ENCODE peak calls at places on chromosomes 12 and 14, in six cellular contexts. U is stomach, T is Caco-2, J is astrocyte, E is left ventricle myocardium inferior, P is tibial nerve. F is an unnamed sample.

GRCh38 chr14:76778546-76779215 is 17.4 kb downstream of the VASH1 start:
- DNase-seq in U (no peak), T (no peak), J (no peak), E (no peak), P (no peak), F (no peak)

GRCh38 chr14:29321646-29322045 is 555.1 kb downstream of the FOXG1 start:
- DNase-seq in U (no peak), T (no peak), J (peak; percentile 87), E (no peak), P (no peak), F (no peak)

GRCh38 chr12:110907583-110907982 is 12.8 kb downstream of the MYL2 start:
- DNase-seq in U (no peak), T (no peak), J (no peak), E (no peak), P (no peak), F (peak; percentile 50)

GRCh38 chr14:71626281-71626835 is 305.9 kb upstream of the RGS6 start:
- DNase-seq in U (no peak), T (no peak), J (no peak), E (no peak), P (no peak), F (no peak)

GRCh38 chr12:69284131-69284530 is 44.8 kb downstream of the CPSF6 start:
- DNase-seq in U (peak; percentile 70), T (no peak), J (peak; percentile 56), E (peak; percentile 81), P (peak; percentile 38), F (peak; percentile 81)

GRCh38 chr12:27822076-27822712 is 42.2 kb upstream of the MANSC4 start:
- DNase-seq in U (no peak), T (no peak), J (peak; percentile 94), E (no peak), P (no peak), F (no peak)

GRCh38 chr12:72189266-72189665 is 82.9 kb upstream of the TRHDE start:
- DNase-seq in U (no peak), T (no peak), J (no peak), E (no peak), P (no peak), F (no peak)

GRCh38 chr14:65210827-65211192 is 108.5 kb upstream of the MAX start:
- DNase-seq in U (no peak), T (no peak), J (no peak), E (no peak), P (no peak), F (no peak)

GRCh38 chr14:55388160-55388559 is 23.5 kb downstream of the ATG14 start:
- DNase-seq in U (no peak), T (no peak), J (peak; percentile 89), E (no peak), P (no peak), F (no peak)

GRCh38 chr14:93953739-93954515 is 22.4 kb downstream of the ASB2 start:
- DNase-seq in U (no peak), T (no peak), J (no peak), E (no peak), P (no peak), F (peak; percentile 40)

GRCh38 chr12:51377099-51377984 is 13.9 kb downstream of the GALNT6 start:
- DNase-seq in U (no peak), T (no peak), J (no peak), E (no peak), P (no peak), F (no peak)

GRCh38 chr14:36767603-36768281 is 106.1 kb downstream of the PAX9 start:
- DNase-seq in U (no peak), T (no peak), J (peak; percentile 31), E (no peak), P (no peak), F (no peak)

GRCh38 chr14:56271988-56272387 is 153.8 kb downstream of the PELI2 start:
- DNase-seq in U (no peak), T (no peak), J (peak; percentile 95), E (no peak), P (no peak), F (no peak)

GRCh38 chr14:55430024-55430690 is 10.3 kb downstream of the TBPL2 start:
- DNase-seq in U (no peak), T (peak; percentile 69), J (peak; percentile 65), E (no peak), P (no peak), F (no peak)

GRCh38 chr14:66508846-66509621 is 1.1 kb downstream of the GPHN start:
- DNase-seq in U (no peak), T (peak; percentile 25), J (peak; percentile 14), E (peak; percentile 29), P (peak; percentile 27), F (peak; percentile 49)

GRCh38 chr12:66387067-66387466 is 84.8 kb downstream of the HELB start:
- DNase-seq in U (no peak), T (no peak), J (no peak), E (no peak), P (no peak), F (no peak)

GRCh38 chr12:100163416-100164152 is 20.9 kb upstream of the BLTP3B start:
- DNase-seq in U (peak; percentile 88), T (no peak), J (peak; percentile 42), E (peak; percentile 81), P (peak; percentile 21), F (peak; percentile 83)

GRCh38 chr12:22657538-22657937 is 32.6 kb downstream of the ETNK1 start:
- DNase-seq in U (no peak), T (no peak), J (peak; percentile 12), E (no peak), P (no peak), F (no peak)

GRCh38 chr12:94140556-94140955 is 7.8 kb upstream of the PLXNC1 start:
- DNase-seq in U (peak; percentile 28), T (peak; percentile 51), J (no peak), E (no peak), P (no peak), F (no peak)

GRCh38 chr14:31228533-31228932 is 20.9 kb upstream of the HECTD1 start:
- DNase-seq in U (no peak), T (no peak), J (no peak), E (no peak), P (no peak), F (no peak)

GRCh38 chr14:33237102-33237501 is 298.4 kb downstream of the NPAS3 start:
- DNase-seq in U (no peak), T (no peak), J (peak; percentile 77), E (no peak), P (no peak), F (no peak)

GRCh38 chr12:110135806-110136205 is 11.6 kb downstream of the IFT81 start:
- DNase-seq in U (no peak), T (no peak), J (no peak), E (no peak), P (no peak), F (no peak)

GRCh38 chr14:28751467-28752058 is 15.0 kb upstream of the FOXG1 start:
- DNase-seq in U (peak; percentile 39), T (peak; percentile 55), J (peak; percentile 39), E (no peak), P (no peak), F (no peak)

GRCh38 chr14:74309125-74309654 is 6.5 kb upstream of the ABCD4 start:
- DNase-seq in U (no peak), T (no peak), J (no peak), E (no peak), P (no peak), F (no peak)

DNA sequence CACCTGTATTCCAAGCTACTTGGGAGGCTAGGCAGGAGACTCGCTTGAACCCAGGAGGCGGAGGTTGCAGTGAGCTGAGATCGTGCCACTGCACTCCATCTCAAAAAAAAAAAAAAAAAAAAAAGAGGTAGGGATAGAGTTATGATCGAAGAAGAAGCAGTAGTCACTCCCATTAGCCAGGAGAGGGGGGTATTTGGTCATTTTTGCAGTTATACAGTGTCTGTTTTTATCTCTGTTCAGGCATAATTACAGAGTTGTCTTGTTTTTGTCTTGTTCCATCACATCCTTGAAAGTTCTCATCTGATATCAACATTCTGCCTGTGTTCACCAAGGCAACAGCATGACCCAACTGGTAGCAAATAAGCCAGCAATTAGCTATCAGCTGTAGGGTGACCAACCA is 98.5 kb upstream of the TMPO start:
- DNase-seq in U (no peak), T (peak; percentile 35), J (peak; percentile 26), E (no peak), P (no peak), F (no peak)
- TF ChIP-seq CTCF in U (no peak), T (peak; percentile 34), J (peak; percentile 38), E (peak; percentile 22), P (no peak), F (peak; percentile 12)

GRCh38 chr14:68970096-68970612 is 8.9 kb downstream of the ACTN1 start:
- DNase-seq in U (no peak), T (peak; percentile 17), J (no peak), E (no peak), P (no peak), F (no peak)

GRCh38 chr14:68970736-68971135 is 8.4 kb downstream of the ACTN1 start:
- DNase-seq in U (no peak), T (no peak), J (no peak), E (no peak), P (no peak), F (no peak)

GRCh38 chr14:68968721-68969120 is 10.4 kb downstream of the ACTN1 start:
- DNase-seq in U (no peak), T (no peak), J (no peak), E (no peak), P (no peak), F (no peak)

GRCh38 chr14:68968051-68968450 is 11.1 kb downstream of the ACTN1 start:
- DNase-seq in U (no peak), T (no peak), J (no peak), E (no peak), P (no peak), F (no peak)

GRCh38 chr14:68969278-68969677 is 9.8 kb downstream of the ACTN1 start:
- DNase-seq in U (no peak), T (no peak), J (no peak), E (no peak), P (no peak), F (no peak)
- H3K4me1 ChIP-seq in U (peaks cover 82% of the 10 kb centered on the region), T (peaks cover 60% of the 10 kb centered on the region), J (peaks cover 93% of the 10 kb centered on the region), E (peaks cover 88% of the 10 kb centered on the region), P (no peaks in the 10 kb centered on the region), F (peaks cover 67% of the 10 kb centered on the region)

GRCh38 chr14:105622329-105622955 is 96.1 kb downstream of the TMEM121 start:
- DNase-seq in U (no peak), T (no peak), J (no peak), E (no peak), P (no peak), F (no peak)

GRCh38 chr14:105629886-105630215 is 103.5 kb downstream of the TMEM121 start:
- DNase-seq in U (no peak), T (no peak), J (no peak), E (no peak), P (no peak), F (no peak)

GRCh38 chr14:105632010-105632409 is 105.6 kb downstream of the TMEM121 start:
- DNase-seq in U (no peak), T (no peak), J (no peak), E (no peak), P (no peak), F (peak; percentile 39)

DNA sequence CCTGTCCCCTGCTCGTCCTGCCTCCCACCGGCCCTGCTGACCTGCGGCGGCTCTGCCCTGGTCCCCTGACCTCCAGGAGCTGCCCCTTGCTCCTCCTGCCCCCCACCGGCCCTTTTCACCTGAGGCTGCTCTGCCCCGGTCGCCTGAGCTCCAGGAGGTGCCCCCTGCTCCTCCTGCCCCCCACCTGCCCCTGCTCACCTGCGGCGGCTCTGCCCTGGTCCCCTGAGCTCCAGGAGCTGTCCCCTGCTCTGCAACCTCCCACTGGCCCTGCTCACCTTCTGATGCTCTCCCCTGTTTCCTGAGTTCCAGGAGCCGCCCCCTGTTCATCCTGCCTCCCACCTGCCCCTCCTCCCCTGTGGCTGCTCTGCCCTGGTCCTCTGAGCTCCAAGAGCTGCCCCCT is 101.3 kb downstream of the TMEM121 start:
- DNase-seq in U (no peak), T (no peak), J (no peak), E (no peak), P (no peak), F (no peak)
- H3K9me3 ChIP-seq in U (no peaks in the 10 kb centered on the region), T (peaks cover 7% of the 10 kb centered on the region), J (no peaks in the 10 kb centered on the region), E (peaks cover 17% of the 10 kb centered on the region), P (no peaks in the 10 kb centered on the region), F (peaks cover 7% of the 10 kb centered on the region)

GRCh38 chr14:105485720-105486332 is 860 bp upstream of the CRIP1 start:
- DNase-seq in U (no peak), T (peak; percentile 79), J (no peak), E (peak; percentile 46), P (no peak), F (no peak)
- TF ChIP-seq CTCF in U (no peak), T (peak; percentile 72), J (peak; percentile 25), E (peak; percentile 56), P (no peak), F (peak; percentile 52)